ENCODE peak calls at places on chromosomes 1 and 21, in ten cellular contexts. B is T-helper 9 cell, V is EH, L is PC-9, P is DMS153, U is pancreas, M is NCI-H2029, A is lower lobe of right lung, N is RPMI8226, Z is T-cell. J is an unnamed sample.

GRCh38 chr1:101219919-101220695 is 16.7 kb upstream of the S1PR1 start:
- DNase-seq in V (no peak), A (no peak), L (no peak), P (no peak), N (no peak), U (peak), M (no peak), Z (no peak), B (no peak), J (no peak)

GRCh38 chr1:222777463-222777862 is 37.4 kb upstream of the DISP1 start:
- DNase-seq in A (no peak), Z (no peak), U (no peak), B (no peak), L (peak), P (peak), V (peak), N (no peak), M (peak), J (no peak)

GRCh38 chr1:75373542-75374159 is 237.3 kb downstream of the SLC44A5 start:
- DNase-seq in N (peak), P (no peak), M (no peak), U (no peak), L (no peak), V (no peak), Z (no peak), A (no peak), B (no peak), J (no peak)

GRCh38 chr1:7281821-7282220 is 489.3 kb upstream of the VAMP3 start:
- DNase-seq in U (no peak), L (no peak), P (no peak), A (no peak), B (no peak), Z (no peak), V (peak), M (no peak), N (no peak), J (no peak)

GRCh38 chr1:107692580-107693345 is 272.2 kb downstream of the VAV3 start:
- DNase-seq in B (no peak), V (no peak), P (no peak), Z (no peak), L (peak), M (no peak), A (no peak), N (no peak), U (no peak), J (no peak)

GRCh38 chr21:44914176-44914874 is 6.4 kb downstream of the ITGB2 start:
- DNase-seq in A (peak), N (peak), B (peak), Z (peak), V (no peak), L (peak), M (no peak), P (no peak), U (no peak), J (no peak)

GRCh38 chr1:22861764-22862440 is 110.8 kb downstream of the LACTBL1 start:
- DNase-seq in U (peak), M (no peak), P (no peak), B (no peak), Z (no peak), L (peak), A (no peak), V (peak), N (peak), J (no peak)

GRCh38 chr1:54117815-54118563 is 34.8 kb downstream of the CDCP2 start:
- DNase-seq in M (no peak), L (peak), P (no peak), U (no peak), A (no peak), B (no peak), Z (no peak), N (no peak), V (peak), J (no peak)

GRCh38 chr1:45623972-45624371 is at the start of gene CCDC17:
- DNase-seq in L (no peak), M (no peak), B (no peak), A (no peak), P (no peak), V (no peak), U (no peak), Z (no peak), N (no peak), J (no peak)

GRCh38 chr1:66489146-66489545 is 44.8 kb upstream of the SGIP1 start:
- DNase-seq in L (no peak), A (no peak), P (no peak), V (peak), B (no peak), N (no peak), U (no peak), M (no peak), Z (no peak), J (no peak)

GRCh38 chr21:15679630-15680029 is 50.2 kb upstream of the USP25 start:
- DNase-seq in N (no peak), B (no peak), L (no peak), Z (no peak), M (no peak), P (no peak), V (no peak), U (no peak), A (no peak), J (no peak)

GRCh38 chr21:37087188-37087587 is 14.1 kb downstream of the TTC3 start:
- DNase-seq in P (peak), A (no peak), V (peak), M (no peak), N (no peak), B (no peak), L (no peak), U (no peak), Z (no peak), J (no peak)

J was measured in left cardiac atrium.